ENCODE peak calls at places on chromosomes 13 and 19, in ten cellular contexts. T, K, C, I, M, W, H, N, Q and X are unnamed samples.
A peak's percentile ranks its signal among the peaks of the same experiment; 100 is the strongest.

GRCh38 chr19:41424335-41425173 is 2.6 kb downstream of the B3GNT8 start:
- DNase-seq in T (no peak), K (no peak), C (no peak), I (no peak), M (no peak), W (no peak), H (peak; percentile 54), N (no peak), Q (no peak), X (peak; percentile 29)

GRCh38 chr19:609001-609340 is 19.3 kb downstream of the HCN2 start:
- DNase-seq in T (no peak), K (no peak), C (no peak), I (peak; percentile 37), M (no peak), W (no peak), H (peak; percentile 87), N (no peak), Q (no peak), X (peak; percentile 59)

GRCh38 chr13:27334774-27335490 is 64.3 kb downstream of the RASL11A start:
- DNase-seq in T (no peak), K (no peak), C (no peak), I (no peak), M (peak; percentile 76), W (no peak), H (no peak), N (no peak), Q (no peak), X (no peak)

GRCh38 chr19:30559446-30559845 is 187.3 kb downstream of the ZNF536 start:
- DNase-seq in T (no peak), K (no peak), C (no peak), I (no peak), M (no peak), W (no peak), H (no peak), N (no peak), Q (no peak), X (no peak)

GRCh38 chr13:44989071-44989889 is at the start of the genes GPALPP1 and NUFIP1:
- DNase-seq in T (peak; percentile 92), K (peak; percentile 96), C (peak; percentile 96), I (peak; percentile 96), M (peak; percentile 94), W (peak; percentile 99), H (peak; percentile 96), N (peak; percentile 99), Q (peak; percentile 59), X (peak; percentile 92)

GRCh38 chr19:47095707-47096704 is 17.6 kb downstream of the ZC3H4 start:
- DNase-seq in T (no peak), K (peak; percentile 45), C (no peak), I (peak; percentile 94), M (peak; percentile 41), W (peak; percentile 62), H (peak; percentile 88), N (no peak), Q (no peak), X (no peak)

GRCh38 chr13:68304287-68304893 is 1074.3 kb upstream of the PCDH9 start:
- DNase-seq in T (peak; percentile 7), K (peak; percentile 3), C (peak; percentile 65), I (peak; percentile 29), M (peak; percentile 6), W (peak; percentile 27), H (no peak), N (peak; percentile 38), Q (no peak), X (peak; percentile 42)

GRCh38 chr13:113981201-113981605 is 7.3 kb upstream of the C13orf46 start:
- DNase-seq in T (no peak), K (no peak), C (no peak), I (peak; percentile 53), M (no peak), W (peak; percentile 77), H (peak; percentile 59), N (no peak), Q (no peak), X (peak; percentile 87)

GRCh38 chr13:98397221-98397620 is 179.7 kb downstream of the STK24 start:
- DNase-seq in T (no peak), K (peak; percentile 35), C (no peak), I (no peak), M (peak; percentile 32), W (no peak), H (no peak), N (peak; percentile 45), Q (no peak), X (no peak)

GRCh38 chr13:26895081-26895807 is 134.7 kb upstream of the GPR12 start:
- DNase-seq in T (no peak), K (peak; percentile 20), C (no peak), I (no peak), M (no peak), W (peak; percentile 23), H (no peak), N (no peak), Q (no peak), X (no peak)

GRCh38 chr13:29522044-29522685 is 73.3 kb downstream of the SLC7A1 start:
- DNase-seq in T (no peak), K (peak; percentile 97), C (no peak), I (no peak), M (peak; percentile 96), W (no peak), H (no peak), N (peak; percentile 87), Q (no peak), X (no peak)

GRCh38 chr19:54448037-54448773 is 794 bp upstream of the LENG8 start:
- DNase-seq in T (no peak), K (peak; percentile 72), C (peak; percentile 51), I (peak; percentile 81), M (peak; percentile 62), W (peak; percentile 61), H (peak; percentile 85), N (peak; percentile 78), Q (no peak), X (peak; percentile 79)

GRCh38 chr13:98144501-98145350 is 1.8 kb downstream of the FARP1 start:
- DNase-seq in T (no peak), K (peak; percentile 44), C (no peak), I (peak; percentile 47), M (peak; percentile 56), W (peak; percentile 49), H (no peak), N (peak; percentile 67), Q (no peak), X (no peak)

GRCh38 chr19:35721374-35721773 is 3.6 kb downstream of the KMT2B start:
- DNase-seq in T (no peak), K (no peak), C (no peak), I (no peak), M (no peak), W (no peak), H (peak; percentile 38), N (no peak), Q (no peak), X (no peak)

GRCh38 chr13:84844473-84844872 is 954.7 kb downstream of the SLITRK6 start:
- DNase-seq in T (no peak), K (peak; percentile 1), C (peak; percentile 67), I (no peak), M (no peak), W (no peak), H (no peak), N (peak; percentile 54), Q (no peak), X (peak; percentile 32)

GRCh38 chr13:25930655-25931054 is 121.2 kb downstream of the SHISA2 start:
- DNase-seq in T (no peak), K (no peak), C (no peak), I (no peak), M (no peak), W (no peak), H (no peak), N (no peak), Q (no peak), X (no peak)

GRCh38 chr13:57314897-57315520 is 148.0 kb downstream of the PRR20E start:
- DNase-seq in T (no peak), K (no peak), C (no peak), I (peak; percentile 8), M (no peak), W (peak; percentile 10), H (no peak), N (no peak), Q (no peak), X (no peak)

GRCh38 chr19:30631035-30631375 is 258.8 kb downstream of the ZNF536 start:
- DNase-seq in T (no peak), K (no peak), C (no peak), I (no peak), M (no peak), W (no peak), H (no peak), N (no peak), Q (no peak), X (no peak)

GRCh38 chr13:52743988-52744387 is 4.4 kb upstream of the CNMD start:
- DNase-seq in T (no peak), K (no peak), C (peak; percentile 17), I (no peak), M (no peak), W (no peak), H (no peak), N (no peak), Q (no peak), X (peak; percentile 30)